ENCODE peak calls at places on chromosomes 13 and 19, in ten cellular contexts. P is upper lobe of left lung, L is AG09319, C is A549, R is left lung, G is colonic mucosa, J is left ventricle myocardium inferior, M is Calu3, Z is foreskin keratinocyte, N is psoas muscle. F is an unnamed sample.

GRCh38 chr19:19257137-19257536 is 16.0 kb downstream of the TM6SF2 start:
- DNase-seq in J (no peak), N (no peak), G (no peak), R (no peak), M (no peak), L (no peak), P (no peak), C (no peak), Z (no peak), F (no peak)

GRCh38 chr19:1811472-1811894 is 593 bp downstream of the ATP8B3 start:
- DNase-seq in C (peak), M (peak), R (peak), P (peak), J (peak), L (no peak), N (peak), G (peak), Z (peak), F (no peak)

GRCh38 chr13:24680258-24680920 is at the start of gene ATP12A:
- DNase-seq in L (no peak), J (no peak), M (peak), Z (no peak), N (no peak), C (no peak), P (peak), G (peak), R (no peak), F (no peak)

GRCh38 chr13:32905063-32905863 is 111.0 kb upstream of the KL start:
- DNase-seq in P (no peak), Z (no peak), N (no peak), G (no peak), M (no peak), R (no peak), L (no peak), C (no peak), J (no peak), F (no peak)

GRCh38 chr19:23817519-23817918 is 58.8 kb upstream of the ZNF681 start:
- DNase-seq in M (no peak), G (peak), C (no peak), L (no peak), P (peak), N (no peak), J (no peak), Z (no peak), R (no peak), F (no peak)

GRCh38 chr19:46033401-46033800 is 7.4 kb downstream of the IGFL4 start:
- DNase-seq in G (no peak), Z (no peak), C (no peak), J (no peak), N (no peak), P (no peak), R (no peak), L (no peak), M (no peak), F (no peak)

GRCh38 chr19:21256722-21257121 is 72.5 kb downstream of the ZNF708 start:
- DNase-seq in M (no peak), Z (peak), G (no peak), J (no peak), R (no peak), L (no peak), C (peak), P (no peak), N (no peak), F (no peak)

GRCh38 chr13:30819136-30819875 is 84.0 kb downstream of the ALOX5AP start:
- DNase-seq in R (no peak), C (no peak), M (no peak), J (no peak), Z (no peak), G (no peak), N (no peak), P (no peak), L (no peak), F (no peak)

GRCh38 chr13:40172149-40172591 is 494.3 kb downstream of the FOXO1 start:
- DNase-seq in N (no peak), M (no peak), J (no peak), L (no peak), Z (no peak), C (no peak), R (peak), G (no peak), P (peak), F (no peak)

GRCh38 chr19:28199323-28199722 is 1013.6 kb downstream of the UQCRFS1 start:
- DNase-seq in J (no peak), P (no peak), L (no peak), Z (no peak), C (no peak), R (no peak), G (no peak), M (no peak), N (no peak), F (no peak)

GRCh38 chr13:86922936-86923335 is 748.2 kb upstream of the SLITRK5 start:
- DNase-seq in L (no peak), G (no peak), J (no peak), P (no peak), C (no peak), M (no peak), R (no peak), N (no peak), Z (no peak), F (no peak)

GRCh38 chr19:7918615-7919421 is 1.3 kb upstream of the SNAPC2 start:
- DNase-seq in J (no peak), M (no peak), L (no peak), Z (no peak), C (no peak), G (no peak), P (no peak), N (no peak), R (no peak), F (peak)

GRCh38 chr13:94950303-94950702 is 238.0 kb upstream of the SOX21 start:
- DNase-seq in P (no peak), C (no peak), L (no peak), J (no peak), G (no peak), N (no peak), Z (no peak), M (no peak), R (no peak), F (no peak)

GRCh38 chr19:17716309-17716929 is 2.9 kb upstream of the MAP1S start:
- DNase-seq in Z (no peak), P (no peak), M (no peak), R (no peak), J (no peak), L (no peak), C (no peak), N (no peak), G (no peak), F (no peak)
- TF ChIP-seq CTCF in Z (no peak), P (no peak), M (no peak), R (no peak), J (no peak), L (no peak), C (no peak), N (no peak), G (no peak), F (peak)

DNA sequence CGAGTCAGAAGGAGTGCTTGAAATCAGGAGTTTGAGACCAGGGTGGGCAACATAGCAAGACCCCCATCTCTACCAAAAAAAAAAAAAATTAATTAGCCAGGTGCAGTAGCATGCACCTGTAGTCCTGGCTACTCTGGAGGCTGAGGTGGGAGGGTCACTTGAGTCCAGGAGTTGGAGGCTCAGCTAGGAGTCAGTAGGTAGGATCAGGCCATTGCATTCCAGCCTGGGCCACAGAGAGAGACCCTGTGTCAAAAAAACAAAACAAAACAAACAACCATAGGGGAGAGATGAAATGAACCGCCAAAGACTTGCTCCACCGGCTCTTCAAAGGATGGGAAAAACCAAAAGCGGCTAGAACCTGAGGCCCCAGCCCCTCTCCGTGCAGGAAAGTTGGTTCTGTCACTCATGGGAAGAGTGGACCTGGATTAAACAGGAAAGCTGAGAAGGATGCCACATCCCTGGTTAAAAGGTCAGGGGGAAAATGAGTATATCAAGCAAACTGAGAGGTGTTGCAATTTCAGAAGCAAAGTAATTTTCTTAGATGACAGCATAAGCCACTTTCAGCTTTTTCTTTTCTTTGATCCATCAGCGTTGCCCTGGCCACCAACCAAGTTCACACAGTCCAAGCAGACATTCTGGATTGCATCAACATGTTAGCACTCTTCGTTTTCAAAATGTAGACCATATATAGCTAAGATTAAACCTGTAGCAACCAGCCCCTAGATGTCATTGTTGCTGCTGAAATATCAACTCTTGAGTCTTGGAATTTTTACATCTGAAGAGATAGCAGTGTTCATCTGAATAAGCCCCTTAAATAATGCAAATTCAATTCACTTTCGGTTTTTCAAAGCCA is 8.9 kb upstream of the ZNF507 start:
- DNase-seq in M (no peak), P (no peak), L (no peak), R (no peak), Z (no peak), G (no peak), J (peak), C (no peak), N (no peak), F (no peak)
- TF ChIP-seq CTCF in M (no peak), P (no peak), L (peak), R (no peak), Z (peak), G (no peak), J (no peak), C (peak), N (no peak), F (peak)

GRCh38 chr13:81927347-81927746 is 1586.4 kb upstream of the SPRY2 start:
- DNase-seq in Z (no peak), J (no peak), R (no peak), P (no peak), L (no peak), C (no peak), G (no peak), N (no peak), M (no peak), F (no peak)
- TF ChIP-seq CTCF in Z (peak), J (no peak), R (no peak), P (no peak), L (no peak), C (no peak), G (no peak), N (no peak), M (no peak), F (no peak)

GRCh38 chr13:53749306-53749705 is 720.7 kb downstream of the OLFM4 start:
- DNase-seq in L (no peak), G (no peak), P (no peak), J (no peak), M (no peak), R (no peak), C (no peak), N (no peak), Z (no peak), F (no peak)

DNA sequence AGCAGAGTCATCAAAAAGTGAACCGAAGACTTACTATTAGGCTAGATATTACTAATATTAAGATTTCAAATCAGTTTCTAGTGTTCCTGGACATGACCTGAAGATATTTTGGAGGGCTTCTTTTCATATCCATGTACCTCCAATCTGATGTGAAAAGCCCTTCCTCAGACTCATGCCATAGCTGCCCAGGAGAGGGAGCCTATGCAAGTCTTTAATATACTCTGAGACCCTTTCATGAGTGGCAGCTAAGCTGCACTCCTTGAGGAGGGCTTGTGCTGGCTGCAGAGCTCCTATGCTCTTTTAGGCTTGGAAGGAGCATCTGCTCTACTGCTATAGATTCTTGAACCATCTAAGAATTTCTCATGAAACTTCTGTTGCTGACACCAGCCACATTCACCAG is 715.3 kb downstream of the OLFM4 start:
- DNase-seq in L (no peak), R (no peak), Z (no peak), G (no peak), C (no peak), N (no peak), M (no peak), P (no peak), J (no peak), F (no peak)
- TF ChIP-seq CTCF in L (no peak), R (no peak), Z (no peak), G (no peak), C (no peak), N (no peak), M (no peak), P (no peak), J (no peak), F (no peak)